ENCODE peak calls at places on chromosomes 6 and 20, in six cellular contexts. Z, H, C, F, M and O are unnamed samples.

GRCh38 chr20:20827992-20828597 is 115.7 kb upstream of the RALGAPA2 start:
- DNase-seq in Z (no peak), C (no peak), M (no peak), F (no peak), H (no peak), O (no peak)

GRCh38 chr6:139881728-139882211 is 507.3 kb upstream of the CITED2 start:
- DNase-seq in Z (peak; percentile 13), C (peak; percentile 27), F (no peak), M (peak; percentile 58), H (peak; percentile 34), O (peak; percentile 51)

GRCh38 chr6:7073810-7074525 is 33.8 kb upstream of the RREB1 start:
- DNase-seq in M (no peak), Z (no peak), H (no peak), F (peak; percentile 92), C (no peak), O (no peak)

GRCh38 chr6:33008944-33009861 is at the start of gene HLA-DOA:
- DNase-seq in M (peak; percentile 77), Z (no peak), C (peak; percentile 31), F (peak; percentile 75), H (no peak), O (peak; percentile 47)

GRCh38 chr20:57316795-57317201 is 12.8 kb upstream of the SPO11 start:
- DNase-seq in H (no peak), Z (no peak), M (no peak), F (no peak), C (no peak), O (no peak)

GRCh38 chr6:64932486-64932885 is 774.5 kb downstream of the EYS start:
- DNase-seq in C (no peak), F (no peak), H (no peak), M (no peak), Z (no peak), O (no peak)

GRCh38 chr20:7505152-7505834 is 435.0 kb downstream of the HAO1 start:
- DNase-seq in H (no peak), F (no peak), Z (no peak), M (no peak), C (no peak), O (no peak)

GRCh38 chr6:170255426-170256125 is 35.3 kb downstream of the DLL1 start:
- DNase-seq in F (no peak), C (no peak), H (no peak), Z (no peak), M (no peak), O (peak; percentile 56)

GRCh38 chr6:149984778-149985177 is 21.0 kb downstream of the ULBP1 start:
- DNase-seq in C (no peak), M (no peak), H (no peak), F (no peak), Z (no peak), O (no peak)

DNA sequence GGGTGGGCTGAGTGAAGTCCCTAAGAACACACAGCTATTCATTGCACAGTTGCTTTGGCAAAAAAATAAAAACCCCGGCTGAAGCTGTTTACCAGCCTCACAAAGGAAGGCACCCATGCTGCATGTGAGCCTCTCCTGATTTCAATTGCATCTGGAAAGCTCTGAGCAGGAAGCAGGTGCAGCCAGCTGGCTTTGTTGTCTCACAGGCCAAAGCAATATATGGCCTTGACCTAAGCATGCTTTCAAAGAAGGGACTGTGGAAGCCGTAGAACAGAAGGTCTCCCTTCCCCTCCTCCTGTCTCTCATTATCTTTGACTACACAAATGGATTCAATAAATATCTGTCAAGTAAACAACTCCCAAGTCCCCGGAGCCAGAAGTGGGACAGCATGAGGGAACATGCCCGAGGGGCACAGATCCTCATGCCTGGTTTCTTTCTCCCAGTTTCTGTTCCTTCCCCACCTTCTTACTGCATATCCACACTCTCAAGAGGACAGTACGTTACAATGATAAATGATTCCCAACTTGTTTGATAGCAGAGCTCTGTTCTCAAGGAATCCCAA is 57.2 kb upstream of the PCSK2 start:
- DNase-seq in M (no peak), H (peak; percentile 25), F (no peak), Z (no peak), C (no peak), O (peak; percentile 8)
- TF ChIP-seq RFX5 in M (no peak), H (no peak), F (no peak), Z (no peak), C (no peak), O (no peak)

DNA sequence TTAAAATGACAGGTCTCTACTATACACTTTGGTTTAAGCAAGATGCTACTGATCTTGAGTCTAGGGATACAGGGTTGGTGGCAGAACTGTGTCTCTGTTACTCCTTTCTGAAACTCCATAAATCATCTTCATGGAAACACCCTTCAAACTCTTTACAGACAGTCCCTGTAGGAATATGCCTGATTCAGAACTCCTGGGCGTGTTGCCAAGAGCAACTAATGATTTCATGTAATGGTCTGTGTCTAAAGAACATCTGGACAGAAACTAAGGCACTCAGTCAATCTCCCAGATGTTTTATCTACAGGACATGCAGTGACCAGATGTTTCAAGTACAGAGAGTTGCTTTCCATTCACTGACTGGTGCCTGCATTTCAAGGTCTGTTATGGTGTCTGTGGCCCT is 464.4 kb upstream of the CHD6 start:
- DNase-seq in Z (no peak), C (no peak), F (no peak), H (no peak), M (no peak), O (peak; percentile 81)
- TF ChIP-seq MAX in Z (no peak), C (no peak), F (no peak), H (no peak), M (no peak), O (no peak)

GRCh38 chr6:155004576-155005345 is 9.6 kb downstream of the TIAM2 start:
- DNase-seq in F (no peak), C (no peak), Z (no peak), H (no peak), M (no peak), O (no peak)
- TF ChIP-seq RFX5 in F (no peak), C (no peak), Z (no peak), H (no peak), M (no peak), O (no peak)

GRCh38 chr6:111541720-111542065 is 58.7 kb upstream of the REV3L start:
- DNase-seq in F (no peak), C (no peak), M (no peak), H (no peak), Z (no peak), O (no peak)

GRCh38 chr6:111533087-111533784 is 50.2 kb upstream of the REV3L start:
- DNase-seq in C (no peak), F (no peak), H (no peak), Z (no peak), M (no peak), O (no peak)

GRCh38 chr6:111540971-111541719 is 58.1 kb upstream of the REV3L start:
- DNase-seq in C (no peak), F (no peak), H (no peak), Z (no peak), M (no peak), O (peak; percentile 39)

GRCh38 chr6:111534366-111534765 is 51.3 kb upstream of the REV3L start:
- DNase-seq in Z (no peak), M (no peak), H (no peak), C (no peak), F (no peak), O (no peak)

GRCh38 chr6:111536888-111537287 is 53.9 kb upstream of the REV3L start:
- DNase-seq in Z (no peak), F (no peak), H (no peak), M (no peak), C (no peak), O (no peak)
- TF ChIP-seq MAX in Z (no peak), F (no peak), H (no peak), M (no peak), C (no peak), O (no peak)

GRCh38 chr20:50874758-50875665 is 56.2 kb downstream of the ADNP start:
- DNase-seq in H (no peak), Z (no peak), F (no peak), C (no peak), M (no peak), O (no peak)

GRCh38 chr20:50874111-50874757 is 57.0 kb downstream of the ADNP start:
- DNase-seq in M (no peak), Z (no peak), C (no peak), F (no peak), H (no peak), O (no peak)

GRCh38 chr20:50876063-50876685 is 55.1 kb downstream of the ADNP start:
- DNase-seq in Z (no peak), H (no peak), C (no peak), M (no peak), F (no peak), O (no peak)

GRCh38 chr20:50877232-50877631 is 54.0 kb downstream of the ADNP start:
- DNase-seq in C (no peak), M (no peak), Z (no peak), F (no peak), H (no peak), O (no peak)

DNA sequence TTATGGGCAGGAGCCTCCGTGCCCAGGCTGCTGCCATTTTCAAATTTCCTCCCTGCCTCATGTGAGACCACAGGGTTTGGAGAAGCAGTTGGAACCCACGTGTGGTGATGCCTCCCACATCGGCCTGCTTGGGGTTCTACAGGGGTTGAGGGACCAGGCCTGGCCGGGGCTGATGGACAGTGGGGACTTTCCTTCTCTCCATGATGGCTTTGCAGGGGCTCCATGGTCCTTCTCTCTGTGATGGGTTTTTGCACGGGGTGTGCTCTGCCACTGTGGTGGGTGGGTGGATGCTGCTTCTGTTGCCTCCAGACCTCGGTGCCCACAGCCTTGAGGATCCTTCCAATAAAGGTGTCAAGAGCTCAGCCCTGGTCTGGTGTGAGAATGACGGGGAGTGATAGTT is 54.4 kb downstream of the ADNP start:
- DNase-seq in C (no peak), M (no peak), H (no peak), F (no peak), Z (no peak), O (no peak)
- TF ChIP-seq RFX5 in C (no peak), M (no peak), H (no peak), F (no peak), Z (no peak), O (no peak)

DNA sequence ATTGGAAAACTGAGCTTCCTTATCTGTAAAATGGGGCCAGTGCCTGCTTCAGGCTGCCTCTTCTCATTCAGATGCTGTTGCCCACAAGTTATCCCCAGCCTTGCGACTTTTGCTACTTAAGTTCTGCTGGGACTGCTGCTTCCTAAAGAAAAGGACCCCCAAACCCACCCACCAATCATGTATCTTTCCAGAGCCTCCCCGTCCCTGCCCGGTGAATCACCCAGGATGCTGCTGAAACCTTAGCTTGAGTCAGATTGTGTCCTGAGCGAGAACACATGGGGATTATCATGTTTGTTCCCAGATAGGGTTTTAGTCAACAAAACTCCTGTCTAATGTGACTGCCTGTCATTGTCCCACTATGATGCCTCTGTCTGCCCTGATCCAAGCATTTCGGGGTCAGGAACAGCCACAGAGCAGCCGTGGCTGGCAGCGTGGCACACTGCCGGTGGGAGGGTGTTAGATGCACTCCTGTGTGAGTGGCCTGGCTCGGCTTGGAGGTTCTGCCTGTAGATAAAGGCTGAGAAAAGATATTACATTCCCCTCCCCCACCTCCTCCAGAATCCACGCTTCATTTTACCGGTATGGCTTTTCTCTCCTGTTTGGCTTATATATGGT is 79.9 kb downstream of the TOX2 start:
- DNase-seq in M (no peak), F (no peak), H (no peak), Z (no peak), C (no peak), O (peak; percentile 52)
- TF ChIP-seq MAX in M (no peak), F (no peak), H (no peak), Z (no peak), C (no peak), O (no peak)